ENCODE peak calls at places on chromosomes 2 and 18, in six cellular contexts. One of them, this sample, is unnamed.

GRCh38 chr2:147255812-147256211 is 589.0 kb upstream of the ACVR2A start:
- DNase-seq in KG1: no peak
- DNase-seq in thoracic aorta: no peak
- DNase-seq in lower leg skin: no peak
- DNase-seq in GM04504: no peak
- DNase-seq in H4: no peak
- DNase-seq in this sample: no peak

GRCh38 chr2:227163998-227164744 is at the start of the genes COL4A3 and COL4A4:
- DNase-seq in KG1: no peak
- DNase-seq in thoracic aorta: no peak
- DNase-seq in lower leg skin: peak; percentile 15
- DNase-seq in GM04504: no peak
- DNase-seq in H4: peak; percentile 20
- DNase-seq in this sample: peak; percentile 35

GRCh38 chr18:78721986-78722385 is 257.6 kb upstream of the SALL3 start:
- DNase-seq in KG1: no peak
- DNase-seq in thoracic aorta: no peak
- DNase-seq in lower leg skin: no peak
- DNase-seq in GM04504: no peak
- DNase-seq in H4: no peak
- DNase-seq in this sample: no peak

GRCh38 chr2:201644001-201644400 is 698 bp upstream of the TMEM237 start:
- DNase-seq in KG1: no peak
- DNase-seq in thoracic aorta: no peak
- DNase-seq in lower leg skin: peak; percentile 33
- DNase-seq in GM04504: no peak
- DNase-seq in H4: no peak
- DNase-seq in this sample: no peak

GRCh38 chr2:207385903-207386302 is 143.9 kb upstream of the CREB1 start:
- DNase-seq in KG1: no peak
- DNase-seq in thoracic aorta: no peak
- DNase-seq in lower leg skin: no peak
- DNase-seq in GM04504: no peak
- DNase-seq in H4: peak; percentile 21
- DNase-seq in this sample: no peak

GRCh38 chr2:215454519-215454918 is 18.7 kb upstream of the FN1 start:
- DNase-seq in KG1: no peak
- DNase-seq in thoracic aorta: no peak
- DNase-seq in lower leg skin: no peak
- DNase-seq in GM04504: no peak
- DNase-seq in H4: peak; percentile 25
- DNase-seq in this sample: peak; percentile 36

GRCh38 chr2:25955036-25955435 is 27.3 kb downstream of the KIF3C start:
- DNase-seq in KG1: no peak
- DNase-seq in thoracic aorta: no peak
- DNase-seq in lower leg skin: no peak
- DNase-seq in GM04504: no peak
- DNase-seq in H4: no peak
- DNase-seq in this sample: no peak

GRCh38 chr2:39730685-39731302 is 48.3 kb downstream of the THUMPD2 start:
- DNase-seq in KG1: no peak
- DNase-seq in thoracic aorta: no peak
- DNase-seq in lower leg skin: no peak
- DNase-seq in GM04504: no peak
- DNase-seq in H4: peak; percentile 36
- DNase-seq in this sample: peak; percentile 39

GRCh38 chr18:4544131-4544530 is 89.0 kb upstream of the DLGAP1 start:
- DNase-seq in KG1: no peak
- DNase-seq in thoracic aorta: no peak
- DNase-seq in lower leg skin: no peak
- DNase-seq in GM04504: no peak
- DNase-seq in H4: peak; percentile 68
- DNase-seq in this sample: peak; percentile 81

GRCh38 chr18:59696311-59697235 is 650 bp downstream of the CCBE1 start:
- DNase-seq in KG1: no peak
- DNase-seq in thoracic aorta: no peak
- DNase-seq in lower leg skin: no peak
- DNase-seq in GM04504: no peak
- DNase-seq in H4: no peak
- DNase-seq in this sample: no peak

GRCh38 chr2:8453904-8454302 is 228.0 kb upstream of the ID2 start:
- DNase-seq in KG1: no peak
- DNase-seq in thoracic aorta: no peak
- DNase-seq in lower leg skin: peak; percentile 46
- DNase-seq in GM04504: no peak
- DNase-seq in H4: no peak
- DNase-seq in this sample: no peak

GRCh38 chr2:39023649-39024048 is 97.2 kb downstream of the SOS1 start:
- DNase-seq in KG1: no peak
- DNase-seq in thoracic aorta: no peak
- DNase-seq in lower leg skin: no peak
- DNase-seq in GM04504: no peak
- DNase-seq in H4: no peak
- DNase-seq in this sample: no peak

GRCh38 chr18:75441921-75442320 is 14.4 kb upstream of the SMIM21 start:
- DNase-seq in KG1: no peak
- DNase-seq in thoracic aorta: no peak
- DNase-seq in lower leg skin: no peak
- DNase-seq in GM04504: no peak
- DNase-seq in H4: no peak
- DNase-seq in this sample: no peak

GRCh38 chr2:238928520-238929241 is 80.8 kb downstream of the TWIST2 start:
- DNase-seq in KG1: no peak
- DNase-seq in thoracic aorta: no peak
- DNase-seq in lower leg skin: no peak
- DNase-seq in GM04504: no peak
- DNase-seq in H4: no peak
- DNase-seq in this sample: no peak

GRCh38 chr2:14348247-14348646 is 284.3 kb upstream of the LRATD1 start:
- DNase-seq in KG1: no peak
- DNase-seq in thoracic aorta: no peak
- DNase-seq in lower leg skin: no peak
- DNase-seq in GM04504: peak; percentile 15
- DNase-seq in H4: no peak
- DNase-seq in this sample: no peak

GRCh38 chr2:13662055-13662454 is 945.3 kb downstream of the TRIB2 start:
- DNase-seq in KG1: no peak
- DNase-seq in thoracic aorta: no peak
- DNase-seq in lower leg skin: no peak
- DNase-seq in GM04504: no peak
- DNase-seq in H4: no peak
- DNase-seq in this sample: no peak

GRCh38 chr18:22250591-22250996 is 81.2 kb downstream of the GATA6 start:
- DNase-seq in KG1: no peak
- DNase-seq in thoracic aorta: no peak
- DNase-seq in lower leg skin: no peak
- DNase-seq in GM04504: no peak
- DNase-seq in H4: peak; percentile 89
- DNase-seq in this sample: peak; percentile 95

GRCh38 chr2:199463000-199463692 is 5.4 kb upstream of the SATB2 start:
- DNase-seq in KG1: no peak
- DNase-seq in thoracic aorta: no peak
- DNase-seq in lower leg skin: no peak
- DNase-seq in GM04504: no peak
- DNase-seq in H4: peak; percentile 58
- DNase-seq in this sample: peak; percentile 66

GRCh38 chr2:30772021-30772705 is 35.1 kb downstream of the CAPN13 start:
- DNase-seq in KG1: no peak
- DNase-seq in thoracic aorta: no peak
- DNase-seq in lower leg skin: peak; percentile 3
- DNase-seq in GM04504: no peak
- DNase-seq in H4: no peak
- DNase-seq in this sample: no peak

GRCh38 chr18:11163668-11164067 is 14.3 kb upstream of the PIEZO2 start:
- DNase-seq in KG1: no peak
- DNase-seq in thoracic aorta: no peak
- DNase-seq in lower leg skin: no peak
- DNase-seq in GM04504: no peak
- DNase-seq in H4: no peak
- DNase-seq in this sample: no peak

GRCh38 chr2:210476194-210477128 is at the start of gene LANCL1:
- DNase-seq in KG1: peak; percentile 80
- DNase-seq in thoracic aorta: peak; percentile 70
- DNase-seq in lower leg skin: peak; percentile 93
- DNase-seq in GM04504: peak; percentile 73
- DNase-seq in H4: peak; percentile 84
- DNase-seq in this sample: peak; percentile 87

GRCh38 chr2:37604716-37605115 is 66.7 kb downstream of the CDC42EP3 start:
- DNase-seq in KG1: no peak
- DNase-seq in thoracic aorta: no peak
- DNase-seq in lower leg skin: no peak
- DNase-seq in GM04504: no peak
- DNase-seq in H4: no peak
- DNase-seq in this sample: no peak

GRCh38 chr2:100653449-100654045 is 90.8 kb downstream of the PDCL3 start:
- DNase-seq in KG1: no peak
- DNase-seq in thoracic aorta: no peak
- DNase-seq in lower leg skin: no peak
- DNase-seq in GM04504: no peak
- DNase-seq in H4: no peak
- DNase-seq in this sample: no peak

GRCh38 chr2:106165064-106165463 is 29.0 kb downstream of the UXS1 start:
- DNase-seq in KG1: no peak
- DNase-seq in thoracic aorta: no peak
- DNase-seq in lower leg skin: no peak
- DNase-seq in GM04504: no peak
- DNase-seq in H4: no peak
- DNase-seq in this sample: peak; percentile 14

GRCh38 chr2:228016402-228016801 is 145.0 kb downstream of the DAW1 start:
- DNase-seq in KG1: no peak
- DNase-seq in thoracic aorta: no peak
- DNase-seq in lower leg skin: no peak
- DNase-seq in GM04504: no peak
- DNase-seq in H4: no peak
- DNase-seq in this sample: no peak

This sample was measured in SW480.